ENCODE peak calls at places on chromosomes 4 and X, in four cellular contexts. U is IMR-90, M is PC-3, T is heart left ventricle. H is an unnamed sample.

GRCh38 chr4:1579834-1580686 is 104.1 kb downstream of the FAM53A start:
- DNase-seq in U (no peak), M (peak), T (peak), H (peak)

GRCh38 chr4:57077550-57078311 is 32.5 kb downstream of the IGFBP7 start:
- DNase-seq in U (peak), M (peak), T (no peak), H (peak)

GRCh38 chrX:22057667-22058066 is 25.5 kb downstream of the PHEX start:
- DNase-seq in U (no peak), M (no peak), T (no peak), H (no peak)

GRCh38 chr4:17376205-17376604 is 135.7 kb downstream of the QDPR start:
- DNase-seq in U (peak), M (no peak), T (no peak), H (no peak)

GRCh38 chr4:78428996-78429395 is 122.6 kb upstream of the ANXA3 start:
- DNase-seq in U (no peak), M (no peak), T (no peak), H (no peak)

GRCh38 chrX:72308566-72309296 is 3.0 kb upstream of the CITED1 start:
- DNase-seq in U (peak), M (peak), T (peak), H (peak)

GRCh38 chrX:53089224-53089842 is 4.6 kb upstream of the KANTR start:
- DNase-seq in U (peak), M (peak), T (peak), H (peak)

GRCh38 chr4:155966171-155966570 is 12.5 kb upstream of the CTSO start:
- DNase-seq in U (no peak), M (no peak), T (no peak), H (no peak)

GRCh38 chr4:24973471-24974251 is 57.1 kb downstream of the LGI2 start:
- DNase-seq in U (peak), M (peak), T (peak), H (peak)

GRCh38 chrX:41596586-41596985 is 92.2 kb upstream of the GPR34 start:
- DNase-seq in U (peak), M (no peak), T (no peak), H (peak)

GRCh38 chr4:125838924-125839323 is 524.2 kb downstream of the FAT4 start:
- DNase-seq in U (peak), M (no peak), T (no peak), H (peak)

GRCh38 chr4:141447761-141448160 is 188.6 kb upstream of the IL15 start:
- DNase-seq in U (no peak), M (no peak), T (no peak), H (no peak)

GRCh38 chr4:59122626-59123025 is 2012.4 kb upstream of the IGFBP7 start:
- DNase-seq in U (no peak), M (no peak), T (no peak), H (no peak)

GRCh38 chrX:41014776-41015175 is 70.5 kb upstream of the USP9X start:
- DNase-seq in U (peak), M (peak), T (no peak), H (peak)

GRCh38 chr4:1683371-1683902 is 676 bp downstream of the FAM53A start:
- DNase-seq in U (peak), M (peak), T (no peak), H (peak)

GRCh38 chr4:147094228-147094627 is 148.6 kb upstream of the TTC29 start:
- DNase-seq in U (no peak), M (peak), T (no peak), H (peak)

GRCh38 chr4:56077676-56078075 is 128.9 kb downstream of the CEP135 start:
- DNase-seq in U (no peak), M (no peak), T (no peak), H (no peak)

GRCh38 chr4:1501754-1502500 is 95.7 kb upstream of the NKX1-1 start:
- DNase-seq in U (no peak), M (no peak), T (no peak), H (no peak)

GRCh38 chr4:108681321-108681809 is 31.0 kb downstream of the OSTC start:
- DNase-seq in U (no peak), M (no peak), T (no peak), H (no peak)

GRCh38 chr4:5409980-5410618 is 298.3 kb downstream of the EVC2 start:
- DNase-seq in U (no peak), M (no peak), T (no peak), H (no peak)

DNA sequence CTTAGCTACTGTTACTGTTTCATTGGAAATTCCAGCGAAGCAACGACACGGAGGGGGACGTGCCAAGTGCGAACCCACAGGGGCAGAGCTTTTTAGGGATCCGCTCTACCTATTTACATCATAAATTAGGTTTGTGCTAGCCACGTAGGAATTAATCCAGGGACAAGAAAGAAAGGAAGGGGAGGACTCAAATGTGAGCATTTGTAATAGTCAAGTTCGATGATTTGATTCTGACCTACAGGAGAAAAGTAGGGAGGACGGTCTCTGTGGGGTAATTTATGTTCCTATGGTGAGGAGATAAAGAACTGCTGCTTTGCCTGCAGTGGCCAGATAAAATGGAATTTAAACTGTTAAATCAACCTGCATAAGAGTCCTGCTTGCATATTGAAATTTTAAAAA is 1.7 kb downstream of the INTS6L start:
- DNase-seq in U (no peak), M (no peak), T (no peak), H (no peak)
- H3K4me3 ChIP-seq in U (peak), M (peak), T (peak), H (peak)

GRCh38 chr4:154044118-154044517 is 255.2 kb upstream of the SFRP2 start:
- DNase-seq in U (no peak), M (peak), T (no peak), H (peak)

GRCh38 chr4:154045086-154045485 is 256.2 kb upstream of the SFRP2 start:
- DNase-seq in U (no peak), M (no peak), T (no peak), H (no peak)

DNA sequence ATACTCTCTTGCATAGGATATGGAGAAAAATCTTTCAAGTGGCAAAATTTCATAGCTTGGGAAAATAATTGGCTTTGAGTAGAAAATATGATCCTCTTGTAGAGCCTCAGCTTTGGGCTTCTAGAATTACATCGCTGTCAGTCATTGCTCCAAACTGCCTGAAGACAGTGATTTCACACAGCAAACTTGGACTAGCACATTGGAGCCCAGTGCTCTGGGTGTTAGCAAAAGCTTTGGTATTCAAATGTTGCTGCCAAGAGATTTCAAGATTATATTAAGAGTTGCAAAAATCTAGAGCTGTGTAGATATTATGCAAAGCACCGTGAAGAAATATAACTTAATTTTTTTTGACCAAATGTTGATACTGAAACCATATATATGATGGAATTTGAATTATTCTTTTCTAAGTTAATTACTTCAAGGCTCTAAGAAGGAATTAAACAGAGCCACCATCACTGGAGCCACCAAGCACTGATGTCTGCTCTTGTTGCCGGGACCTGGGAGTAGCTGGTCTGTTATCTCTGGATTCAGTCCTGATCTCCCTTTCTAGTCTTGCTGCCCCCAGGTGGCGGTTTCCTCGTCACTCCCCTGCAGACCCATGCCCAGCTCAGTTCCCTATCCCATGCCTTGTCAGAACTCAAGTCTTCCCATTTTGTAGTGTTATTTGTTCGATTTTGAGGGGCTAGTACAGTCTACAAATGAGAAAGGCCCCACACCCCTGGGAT is 260.7 kb upstream of the SFRP2 start:
- DNase-seq in U (no peak), M (peak), T (no peak), H (peak)
- TF ChIP-seq CTCF in U (no peak), M (peak), T (no peak), H (no peak)

GRCh38 chr4:79623125-79623905 is 215.3 kb upstream of the GK2 start:
- DNase-seq in U (peak), M (no peak), T (no peak), H (no peak)
- H3K4me3 ChIP-seq in U (no peak), M (no peak), T (no peak), H (no peak)

GRCh38 chr4:28686618-28687017 is 1826.0 kb downstream of the STIM2 start:
- DNase-seq in U (peak), M (peak), T (no peak), H (peak)
- TF ChIP-seq CTCF in U (peak), M (peak), T (peak), H (peak)

H was measured in epithelial cell of esophagus.